ENCODE peak calls at places on chromosomes 16 and 17, in six cellular contexts. O, Q, U, S, Z and V are unnamed samples.

GRCh38 chr17:67076290-67076689 is 31.9 kb downstream of the CACNG1 start:
- DNase-seq in O (no peak), S (no peak), Q (no peak), U (no peak), Z (no peak), V (no peak)

GRCh38 chr17:1264196-1264595 is 6.0 kb upstream of the BHLHA9 start:
- DNase-seq in S (no peak), O (no peak), U (no peak), Q (no peak), Z (no peak), V (no peak)

GRCh38 chr17:69448431-69449102 is 34.1 kb downstream of the MAP2K6 start:
- DNase-seq in U (peak; percentile 50), O (no peak), S (no peak), Q (no peak), Z (peak; percentile 50), V (peak; percentile 62)

GRCh38 chr17:82231562-82232321 is 2.9 kb downstream of the SLC16A3 start:
- DNase-seq in U (peak; percentile 78), Z (peak; percentile 78), S (no peak), Q (no peak), O (peak; percentile 72), V (peak; percentile 64)

GRCh38 chr17:1143573-1143972 is 36.2 kb downstream of the ABR start:
- DNase-seq in Z (no peak), O (no peak), U (no peak), S (no peak), Q (no peak), V (no peak)

GRCh38 chr16:56211471-56211944 is 20.2 kb downstream of the GNAO1 start:
- DNase-seq in S (no peak), Q (no peak), O (no peak), U (no peak), Z (no peak), V (no peak)

GRCh38 chr16:31061126-31061812 is 12.8 kb downstream of the ZNF668 start:
- DNase-seq in U (no peak), S (no peak), Z (no peak), Q (no peak), O (no peak), V (no peak)

GRCh38 chr17:82993005-82993404 is 86.4 kb upstream of the METRNL start:
- DNase-seq in O (no peak), Z (no peak), S (no peak), Q (no peak), U (no peak), V (no peak)

GRCh38 chr17:45973099-45973838 is 25.8 kb upstream of the STH start:
- DNase-seq in U (peak; percentile 61), S (no peak), Q (no peak), Z (no peak), O (no peak), V (peak; percentile 67)

GRCh38 chr16:152141-153128 is at the start of gene HBZ:
- DNase-seq in S (no peak), O (no peak), Z (no peak), Q (peak; percentile 28), U (no peak), V (no peak)

GRCh38 chr16:74748710-74749073 is 25.9 kb downstream of the FA2H start:
- DNase-seq in Q (no peak), S (no peak), O (no peak), Z (no peak), U (no peak), V (no peak)

GRCh38 chr17:56699186-56699895 is 105.8 kb downstream of the NOG start:
- DNase-seq in Z (no peak), O (peak; percentile 100), S (no peak), U (peak; percentile 26), Q (no peak), V (peak; percentile 38)

GRCh38 chr16:27676807-27677206 is 126.9 kb downstream of the KATNIP start:
- DNase-seq in O (peak; percentile 56), S (no peak), Z (no peak), U (no peak), Q (no peak), V (no peak)

GRCh38 chr16:26856791-26857190 is 209.9 kb upstream of the C16orf82 start:
- DNase-seq in U (no peak), S (no peak), O (no peak), Q (no peak), Z (no peak), V (no peak)

GRCh38 chr17:62573480-62574117 is 53.9 kb upstream of the MRC2 start:
- DNase-seq in O (no peak), S (no peak), Q (no peak), Z (no peak), U (no peak), V (no peak)

GRCh38 chr16:72932050-72932449 is 115.9 kb downstream of the ZFHX3 start:
- DNase-seq in O (no peak), Q (peak; percentile 28), S (no peak), Z (no peak), U (no peak), V (no peak)

GRCh38 chr17:61833536-61834203 is 29.7 kb downstream of the BRIP1 start:
- DNase-seq in U (no peak), O (peak; percentile 85), Q (no peak), Z (no peak), S (no peak), V (no peak)

GRCh38 chr17:48542956-48543853 is 1.7 kb downstream of the HOXB2 start:
- DNase-seq in O (peak; percentile 78), U (peak; percentile 44), Z (no peak), S (peak; percentile 40), Q (peak; percentile 56), V (peak; percentile 31)

GRCh38 chr16:11133344-11133921 is 122.6 kb downstream of the SOCS1 start:
- DNase-seq in O (peak; percentile 94), Q (no peak), S (no peak), Z (peak; percentile 66), U (peak; percentile 60), V (peak; percentile 85)

GRCh38 chr17:12099412-12099811 is 78.7 kb downstream of the MAP2K4 start:
- DNase-seq in S (no peak), Z (no peak), U (no peak), Q (no peak), O (no peak), V (no peak)

GRCh38 chr16:85995591-85996461 is 96.9 kb downstream of the IRF8 start:
- DNase-seq in U (no peak), Z (no peak), S (no peak), Q (peak; percentile 82), O (no peak), V (no peak)

GRCh38 chr16:67933805-67934204 is 2.1 kb upstream of the CTRL start:
- DNase-seq in O (no peak), S (no peak), Z (no peak), U (no peak), Q (no peak), V (no peak)

GRCh38 chr16:85210423-85211169 is 98.3 kb upstream of the CIBAR2 start:
- DNase-seq in U (peak; percentile 6), Z (no peak), S (no peak), Q (no peak), O (peak; percentile 75), V (no peak)

GRCh38 chr17:74259667-74260524 is 14.1 kb upstream of the DNAI2 start:
- DNase-seq in O (no peak), Q (no peak), Z (no peak), S (no peak), U (no peak), V (no peak)

GRCh38 chr16:69482410-69482951 is 58.1 kb downstream of the CYB5B start:
- DNase-seq in Q (no peak), U (peak; percentile 66), S (no peak), O (peak; percentile 35), Z (peak; percentile 72), V (peak; percentile 20)

GRCh38 chr17:2635241-2635640 is 41.8 kb downstream of the PAFAH1B1 start:
- DNase-seq in U (no peak), Z (no peak), O (no peak), Q (no peak), S (no peak), V (no peak)

GRCh38 chr17:73969956-73970355 is 233.5 kb upstream of the RPL38 start:
- DNase-seq in Q (no peak), O (no peak), Z (no peak), S (no peak), U (no peak), V (peak; percentile 3)

GRCh38 chr16:66479661-66480264 is 52.7 kb downstream of the BEAN1 start:
- DNase-seq in U (no peak), Z (no peak), O (no peak), Q (no peak), S (no peak), V (no peak)

GRCh38 chr17:44608732-44609435 is 47.4 kb upstream of the MEIOC start:
- DNase-seq in O (no peak), Q (no peak), S (no peak), U (no peak), Z (no peak), V (no peak)

GRCh38 chr16:86576591-86577313 is 1.6 kb upstream of the FOXL1 start:
- DNase-seq in U (peak; percentile 34), O (no peak), S (no peak), Z (no peak), Q (no peak), V (no peak)

GRCh38 chr16:86565181-86565631 is 1.4 kb upstream of the FOXC2 start:
- DNase-seq in O (no peak), U (no peak), S (no peak), Z (no peak), Q (no peak), V (no peak)

GRCh38 chr17:81967533-81968395 is 6.8 kb upstream of the NOTUM start:
- DNase-seq in U (peak; percentile 79), S (peak; percentile 82), Q (peak; percentile 84), Z (peak; percentile 77), O (peak; percentile 31), V (peak; percentile 55)

GRCh38 chr16:88596477-88596876 is 26.3 kb downstream of the ZC3H18 start:
- DNase-seq in S (no peak), Q (no peak), Z (no peak), O (peak; percentile 56), U (no peak), V (no peak)

GRCh38 chr16:11546522-11547485 is 39.9 kb downstream of the LITAF start:
- DNase-seq in O (peak; percentile 18), Q (no peak), Z (no peak), S (no peak), U (no peak), V (no peak)

GRCh38 chr16:84065536-84066132 is 23.0 kb upstream of the SLC38A8 start:
- DNase-seq in S (no peak), O (peak; percentile 41), U (no peak), Z (no peak), Q (peak; percentile 32), V (no peak)

GRCh38 chr17:45722161-45722560 is 62.0 kb upstream of the CRHR1 start:
- DNase-seq in Z (no peak), U (no peak), O (peak; percentile 35), Q (no peak), S (no peak), V (no peak)

GRCh38 chr16:67447508-67448076 is 16.7 kb downstream of the HSD11B2 start:
- DNase-seq in O (peak; percentile 71), U (peak; percentile 62), S (peak; percentile 25), Z (peak; percentile 73), Q (peak; percentile 68), V (no peak)

GRCh38 chr17:164536-165235 is 16.8 kb downstream of the DOC2B start:
- DNase-seq in U (no peak), S (no peak), O (peak; percentile 11), Q (peak; percentile 44), Z (peak; percentile 78), V (no peak)